ENCODE peak calls at places on chromosomes 12 and 14, in seven cellular contexts. U is gastrocnemius medialis, Z is transverse colon, O is heart left ventricle, I is A549, K is adrenal gland, T is body of pancreas. J is an unnamed sample.

GRCh38 chr14:55356913-55357312 is 54.7 kb downstream of the ATG14 start:
- DNase-seq in K (no peak), Z (no peak), T (no peak), U (no peak), I (no peak), O (no peak), J (no peak)

GRCh38 chr12:55885113-55885512 is 42.4 kb upstream of the MMP19 start:
- DNase-seq in T (no peak), O (no peak), K (no peak), I (no peak), U (no peak), Z (no peak), J (no peak)

GRCh38 chr12:52616680-52617402 is 1.5 kb downstream of the KRT73 start:
- DNase-seq in U (no peak), I (no peak), O (no peak), Z (no peak), K (no peak), T (no peak), J (no peak)

GRCh38 chr12:22672951-22673350 is 48.0 kb downstream of the ETNK1 start:
- DNase-seq in U (no peak), K (no peak), T (no peak), O (no peak), I (no peak), Z (no peak), J (no peak)

GRCh38 chr12:6752931-6753771 is at the start of gene MLF2:
- DNase-seq in Z (peak; percentile 99), I (peak; percentile 98), T (peak; percentile 98), O (peak; percentile 99), U (peak; percentile 98), K (peak; percentile 99), J (peak; percentile 96)

GRCh38 chr14:63229330-63230059 is 25.3 kb downstream of the RHOJ start:
- DNase-seq in U (no peak), K (no peak), I (no peak), O (peak; percentile 68), T (no peak), Z (no peak), J (no peak)

GRCh38 chr14:71242237-71242748 is 335.0 kb downstream of the PCNX1 start:
- DNase-seq in K (peak; percentile 90), T (no peak), I (no peak), O (no peak), Z (no peak), U (no peak), J (no peak)

GRCh38 chr12:28059678-28060077 is 87.1 kb upstream of the PTHLH start:
- DNase-seq in T (no peak), U (no peak), O (no peak), I (no peak), K (no peak), Z (no peak), J (no peak)

GRCh38 chr12:88922816-88923215 is 342.5 kb upstream of the KITLG start:
- DNase-seq in I (no peak), O (no peak), U (no peak), Z (no peak), K (no peak), T (no peak), J (no peak)

GRCh38 chr12:107125833-107126232 is 32.5 kb upstream of the CRY1 start:
- DNase-seq in T (no peak), Z (no peak), U (no peak), O (no peak), K (no peak), I (no peak), J (no peak)

GRCh38 chr12:15274561-15274967 is 47.7 kb upstream of the PTPRO start:
- DNase-seq in O (no peak), K (no peak), U (no peak), Z (peak; percentile 41), T (no peak), I (no peak), J (no peak)

GRCh38 chr14:59484611-59485174 is 376 bp downstream of the JKAMP start:
- DNase-seq in O (no peak), I (no peak), T (no peak), U (no peak), Z (no peak), K (no peak), J (no peak)

GRCh38 chr14:59482471-59483331 is 1.5 kb downstream of the L3HYPDH start:
- DNase-seq in I (peak; percentile 56), O (no peak), U (no peak), T (peak; percentile 34), K (peak; percentile 72), Z (peak; percentile 20), J (peak; percentile 32)

GRCh38 chr14:59482120-59482434 is 2.1 kb downstream of the L3HYPDH start:
- DNase-seq in O (no peak), K (no peak), Z (no peak), T (no peak), U (no peak), I (peak; percentile 18), J (no peak)

GRCh38 chr14:59483360-59483759 is 848 bp downstream of the L3HYPDH start:
- DNase-seq in K (peak; percentile 45), O (no peak), T (no peak), Z (no peak), U (no peak), I (peak; percentile 25), J (no peak)

GRCh38 chr14:59483819-59484610 is at the start of the genes JKAMP and L3HYPDH:
- DNase-seq in T (peak; percentile 98), K (peak; percentile 99), U (peak; percentile 95), Z (peak; percentile 98), O (peak; percentile 99), I (peak; percentile 83), J (peak; percentile 98)
- TF ChIP-seq POLR2A in T (peak; percentile 91), K (peak; percentile 80), U (peak; percentile 79), Z (peak; percentile 83), O (peak; percentile 80), I (peak; percentile 84), J (peak; percentile 86)

DNA sequence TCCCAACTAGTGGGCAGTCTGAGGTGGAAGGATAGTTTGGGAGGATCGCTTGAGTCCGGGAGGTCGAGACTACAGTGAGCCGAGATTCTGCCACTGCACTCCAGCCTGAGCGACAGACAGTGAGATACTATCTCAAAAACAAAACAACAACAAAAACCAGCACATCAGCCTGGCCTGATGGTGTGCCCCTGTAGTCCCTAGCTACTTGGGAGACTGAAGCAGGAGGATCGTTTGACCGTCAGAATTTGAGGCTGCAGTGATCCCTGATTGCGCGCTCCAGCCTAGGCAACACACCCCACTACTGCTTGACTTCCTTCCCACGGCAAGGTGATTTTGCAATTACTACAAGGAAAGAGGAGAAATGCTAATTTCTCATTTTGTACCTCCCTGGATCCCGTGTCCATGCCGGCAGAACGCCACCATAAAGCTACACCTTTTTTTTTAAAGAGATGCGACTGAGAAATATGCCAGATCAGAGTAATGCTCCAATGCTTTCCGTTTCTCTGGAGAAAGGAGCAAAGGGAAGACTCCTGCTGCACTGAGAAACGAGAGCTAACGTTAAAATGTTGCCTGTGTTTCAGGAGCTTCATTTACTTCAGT is 665 bp upstream of the SCFD1 start:
- DNase-seq in T (peak; percentile 23), I (no peak), K (peak; percentile 25), O (no peak), U (no peak), Z (peak; percentile 34), J (no peak)
- H3K4me3 ChIP-seq in T (peak overlapping the region; percentile 58), I (peak overlapping the region; percentile 73), K (peak overlapping the region; percentile 74), O (peak overlapping the region; percentile 64), U (peak overlapping the region; percentile 89), Z (peak overlapping the region; percentile 81), J (peak overlapping the region; percentile 66)

DNA sequence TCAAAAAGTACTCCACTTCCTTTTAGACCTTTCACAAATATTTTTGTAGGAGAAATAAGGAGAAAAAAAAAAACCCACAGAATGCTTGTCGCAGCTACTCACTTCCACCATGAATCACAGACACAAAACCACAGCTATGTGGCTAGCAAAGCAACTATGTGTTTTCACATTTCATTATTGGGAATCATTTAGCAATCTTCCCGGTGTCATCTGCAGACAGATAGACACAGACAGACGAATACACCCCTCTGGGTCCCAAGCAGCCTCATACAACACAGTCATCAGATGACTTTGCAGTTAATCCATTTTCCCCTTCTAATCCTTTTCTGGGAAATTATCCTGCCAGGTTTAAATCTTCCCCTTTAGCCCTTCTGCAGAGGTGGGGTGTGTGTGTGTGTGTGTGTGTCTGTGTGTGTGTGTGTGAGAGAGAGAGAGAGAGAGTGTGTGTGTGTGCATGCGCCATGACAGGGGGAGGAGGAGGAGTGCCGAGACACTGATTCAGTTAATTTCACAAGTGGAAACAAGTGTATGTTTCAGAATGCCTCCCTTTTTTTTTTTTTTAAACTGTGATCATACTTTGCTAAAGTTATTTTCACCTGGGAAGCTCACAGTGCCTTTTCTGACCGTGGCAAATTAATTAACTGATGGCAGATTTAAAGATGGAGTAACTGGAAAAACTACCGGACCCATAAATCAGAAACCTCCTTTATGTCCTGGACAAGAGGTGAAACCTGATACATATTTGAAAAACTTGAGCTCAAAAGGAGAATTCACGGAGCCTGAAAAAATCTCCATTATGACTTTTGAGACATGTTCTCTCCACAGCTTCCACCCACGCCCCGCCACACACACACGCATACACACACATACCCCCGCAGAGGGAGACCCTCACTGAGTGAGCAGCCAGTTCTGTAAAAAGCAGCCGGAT is 39.9 kb downstream of the LTBP2 start:
- DNase-seq in I (peak; percentile 74), T (no peak), O (peak; percentile 29), Z (peak; percentile 21), U (no peak), K (peak; percentile 51), J (peak; percentile 58)
- H3K4me1 ChIP-seq in I (peaks cover 82% of the 10 kb centered on the region), T (no peaks in the 10 kb centered on the region), O (peaks cover 29% of the 10 kb centered on the region), Z (peaks cover 13% of the 10 kb centered on the region), U (peaks cover 4% of the 10 kb centered on the region), K (peaks cover 15% of the 10 kb centered on the region), J (no peaks in the 10 kb centered on the region)

GRCh38 chr12:94184995-94185711 is 36.8 kb downstream of the PLXNC1 start:
- DNase-seq in U (no peak), O (no peak), Z (no peak), T (no peak), K (no peak), I (no peak), J (no peak)
- TF ChIP-seq POLR2A in U (no peak), O (no peak), Z (no peak), T (no peak), K (no peak), I (no peak), J (no peak)

GRCh38 chr12:132624186-132624855 is 5.7 kb downstream of the P2RX2 start:
- DNase-seq in O (no peak), T (no peak), K (no peak), U (no peak), Z (no peak), I (no peak), J (no peak)

GRCh38 chr12:132621657-132622435 is 3.3 kb downstream of the P2RX2 start:
- DNase-seq in T (no peak), O (no peak), I (no peak), Z (no peak), K (no peak), U (no peak), J (no peak)

GRCh38 chr12:132622437-132623071 is 4.0 kb downstream of the P2RX2 start:
- DNase-seq in I (no peak), T (no peak), O (no peak), U (no peak), K (peak; percentile 35), Z (no peak), J (no peak)

GRCh38 chr12:132624910-132625630 is 6.5 kb downstream of the P2RX2 start:
- DNase-seq in O (no peak), K (no peak), Z (no peak), I (no peak), U (no peak), T (no peak), J (no peak)

GRCh38 chr12:132623072-132623869 is 4.7 kb downstream of the P2RX2 start:
- DNase-seq in O (no peak), T (no peak), U (no peak), I (no peak), Z (no peak), K (no peak), J (no peak)
- H3K4me3 ChIP-seq in O (no peak overlapping the region), T (no peak overlapping the region), U (no peak overlapping the region), I (no peak overlapping the region), Z (no peak overlapping the region), K (no peak overlapping the region), J (no peak overlapping the region)

J was measured in tibial nerve.